ENCODE peak calls at places on chromosome 12, in six cellular contexts. J, H, B, O, E and X are unnamed samples.

GRCh38 chr12:39581592-39581991 is 38.0 kb downstream of the ABCD2 start:
- DNase-seq in E (no peak), J (no peak), O (no peak), B (no peak), H (no peak), X (no peak)

GRCh38 chr12:94079965-94080683 is 68.3 kb upstream of the PLXNC1 start:
- DNase-seq in B (no peak), H (no peak), O (no peak), E (no peak), J (no peak), X (no peak)

GRCh38 chr12:42469355-42470006 is 120.1 kb downstream of the PRICKLE1 start:
- DNase-seq in B (no peak), H (no peak), E (peak; percentile 52), O (no peak), J (no peak), X (no peak)

GRCh38 chr12:12533238-12533829 is 29.3 kb downstream of the DUSP16 start:
- DNase-seq in J (peak; percentile 56), H (peak; percentile 65), E (no peak), O (no peak), B (no peak), X (no peak)

GRCh38 chr12:113418213-113418879 is 3.8 kb upstream of the SDSL start:
- DNase-seq in J (no peak), E (no peak), O (no peak), H (no peak), B (no peak), X (no peak)

GRCh38 chr12:91072931-91073330 is 15.1 kb upstream of the KERA start:
- DNase-seq in J (no peak), E (no peak), B (peak; percentile 7), H (no peak), O (no peak), X (no peak)

GRCh38 chr12:69821441-69822204 is 3.4 kb upstream of the MYRFL start:
- DNase-seq in E (no peak), O (no peak), J (no peak), H (no peak), B (peak; percentile 19), X (no peak)

GRCh38 chr12:79250186-79250585 is 385.6 kb downstream of the SYT1 start:
- DNase-seq in B (no peak), E (no peak), H (no peak), O (no peak), J (no peak), X (no peak)

GRCh38 chr12:68905731-68906130 is 27.2 kb downstream of the CPM start:
- DNase-seq in O (no peak), H (no peak), B (no peak), E (no peak), J (no peak), X (no peak)

GRCh38 chr12:32292175-32292574 is 107.2 kb upstream of the FGD4 start:
- DNase-seq in B (no peak), O (no peak), H (no peak), J (no peak), E (no peak), X (no peak)

GRCh38 chr12:674272-674781 is 11.1 kb upstream of the NINJ2 start:
- DNase-seq in J (no peak), B (no peak), H (no peak), E (peak; percentile 96), O (no peak), X (peak; percentile 21)

GRCh38 chr12:113416091-113416754 is 6.0 kb upstream of the SDSL start:
- DNase-seq in J (no peak), B (no peak), E (no peak), H (no peak), O (no peak), X (no peak)

GRCh38 chr12:53737494-53737808 is 10.2 kb upstream of the CALCOCO1 start:
- DNase-seq in O (no peak), H (no peak), J (no peak), E (no peak), B (no peak), X (no peak)

GRCh38 chr12:106205208-106206069 is 42.4 kb downstream of the CKAP4 start:
- DNase-seq in E (no peak), H (peak; percentile 84), O (no peak), B (peak; percentile 24), J (no peak), X (no peak)

GRCh38 chr12:112998997-112999767 is 20.9 kb downstream of the OAS2 start:
- DNase-seq in J (no peak), E (no peak), B (no peak), H (no peak), O (no peak), X (no peak)